ENCODE peak calls at places on chromosomes 1 and 21, in eight cellular contexts. N is thoracic aorta, J is HFF-Myc, E is left ventricle myocardium inferior, Q is fibroblast of lung, O is astrocyte, C is AG09309, L is adrenal gland. R is an unnamed sample.

GRCh38 chr1:41391834-41392527 is 30.7 kb downstream of the FOXO6 start:
- DNase-seq in L (no peak), J (no peak), Q (no peak), E (no peak), C (no peak), N (no peak), O (no peak), R (peak)

GRCh38 chr1:177568702-177569101 is 397.9 kb downstream of the BRINP2 start:
- DNase-seq in O (no peak), Q (no peak), C (no peak), J (no peak), E (no peak), L (no peak), N (no peak), R (no peak)

GRCh38 chr1:213399695-213400094 is 348.7 kb downstream of the RPS6KC1 start:
- DNase-seq in E (peak), L (no peak), O (no peak), J (no peak), N (no peak), C (no peak), Q (no peak), R (peak)

GRCh38 chr1:55131801-55132200 is 83.4 kb downstream of the USP24 start:
- DNase-seq in C (no peak), E (no peak), L (no peak), J (no peak), N (no peak), Q (peak), O (peak), R (no peak)

GRCh38 chr1:117335376-117336086 is 31.7 kb upstream of the MAN1A2 start:
- DNase-seq in O (no peak), J (no peak), N (no peak), E (no peak), L (no peak), C (no peak), Q (no peak), R (no peak)

GRCh38 chr1:176178316-176178715 is 28.8 kb downstream of the COP1 start:
- DNase-seq in J (no peak), E (no peak), C (no peak), N (no peak), Q (no peak), L (no peak), O (no peak), R (no peak)

GRCh38 chr21:28090546-28090945 is 902.1 kb downstream of the LTN1 start:
- DNase-seq in O (no peak), E (no peak), C (no peak), Q (no peak), L (no peak), J (no peak), N (no peak), R (no peak)

GRCh38 chr1:9202240-9202870 is 32.2 kb upstream of the H6PD start:
- DNase-seq in C (no peak), Q (no peak), N (no peak), O (no peak), E (no peak), J (no peak), L (no peak), R (no peak)

GRCh38 chr1:147591993-147592392 is 50.7 kb downstream of the BCL9 start:
- DNase-seq in Q (no peak), N (no peak), C (no peak), O (no peak), E (no peak), J (no peak), L (no peak), R (no peak)

GRCh38 chr1:246001821-246002220 is 505.3 kb downstream of the SMYD3 start:
- DNase-seq in Q (peak), O (peak), C (no peak), L (no peak), J (no peak), N (no peak), E (no peak), R (no peak)

GRCh38 chr1:6570066-6570465 is 9.7 kb upstream of the ZBTB48 start:
- DNase-seq in L (no peak), J (no peak), E (no peak), N (no peak), O (no peak), Q (no peak), C (no peak), R (no peak)

GRCh38 chr1:10905841-10906655 is 106.4 kb upstream of the TARDBP start:
- DNase-seq in O (no peak), J (no peak), C (no peak), N (no peak), E (no peak), Q (no peak), L (no peak), R (no peak)

GRCh38 chr1:111729271-111729921 is 9.8 kb downstream of the INKA2 start:
- DNase-seq in Q (no peak), N (no peak), O (no peak), L (no peak), C (no peak), E (peak), J (no peak), R (peak)

GRCh38 chr1:179025975-179026812 is 500 bp downstream of the FAM20B start:
- DNase-seq in N (no peak), C (no peak), J (no peak), E (peak), L (peak), Q (peak), O (peak), R (peak)

GRCh38 chr1:9371951-9372350 is 79.3 kb downstream of the SPSB1 start:
- DNase-seq in J (no peak), N (no peak), Q (no peak), L (no peak), E (no peak), C (no peak), O (no peak), R (no peak)

GRCh38 chr1:162851341-162851740 is 9.6 kb downstream of the CCDC190 start:
- DNase-seq in O (no peak), Q (no peak), C (no peak), N (no peak), L (no peak), J (no peak), E (no peak), R (no peak)

GRCh38 chr1:229378586-229379442 is 36.0 kb upstream of the CCSAP start:
- DNase-seq in J (no peak), O (no peak), L (no peak), N (no peak), E (no peak), Q (no peak), C (no peak), R (no peak)

GRCh38 chr1:101291562-101292035 is 54.8 kb downstream of the S1PR1 start:
- DNase-seq in C (peak), E (no peak), J (peak), O (peak), N (no peak), L (no peak), Q (peak), R (no peak)

DNA sequence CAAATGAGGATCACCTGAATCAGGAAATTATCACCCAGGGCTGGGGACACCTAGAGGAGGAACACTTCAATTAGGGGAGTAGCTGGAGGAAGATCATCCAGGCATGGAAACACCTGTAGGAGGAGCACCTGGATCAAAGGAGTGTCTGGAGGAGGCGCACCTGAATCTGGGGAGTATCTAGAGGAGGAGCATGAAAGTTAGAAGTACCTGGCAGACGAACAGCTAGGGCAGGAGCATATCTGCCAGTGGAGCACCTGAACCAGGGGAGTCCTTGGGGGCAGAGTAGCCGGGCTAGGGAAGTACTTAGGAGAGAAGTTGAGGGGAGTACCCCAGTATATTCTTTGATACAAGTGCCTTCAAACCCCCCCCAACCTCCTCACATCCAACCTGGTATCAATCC is 1.3 kb downstream of the C1orf210 start:
- DNase-seq in O (no peak), C (no peak), N (no peak), L (no peak), E (no peak), Q (no peak), J (no peak), R (no peak)
- H3K4me3 ChIP-seq in O (no peak), C (no peak), N (no peak), L (no peak), E (no peak), Q (no peak), J (no peak), R (no peak)

DNA sequence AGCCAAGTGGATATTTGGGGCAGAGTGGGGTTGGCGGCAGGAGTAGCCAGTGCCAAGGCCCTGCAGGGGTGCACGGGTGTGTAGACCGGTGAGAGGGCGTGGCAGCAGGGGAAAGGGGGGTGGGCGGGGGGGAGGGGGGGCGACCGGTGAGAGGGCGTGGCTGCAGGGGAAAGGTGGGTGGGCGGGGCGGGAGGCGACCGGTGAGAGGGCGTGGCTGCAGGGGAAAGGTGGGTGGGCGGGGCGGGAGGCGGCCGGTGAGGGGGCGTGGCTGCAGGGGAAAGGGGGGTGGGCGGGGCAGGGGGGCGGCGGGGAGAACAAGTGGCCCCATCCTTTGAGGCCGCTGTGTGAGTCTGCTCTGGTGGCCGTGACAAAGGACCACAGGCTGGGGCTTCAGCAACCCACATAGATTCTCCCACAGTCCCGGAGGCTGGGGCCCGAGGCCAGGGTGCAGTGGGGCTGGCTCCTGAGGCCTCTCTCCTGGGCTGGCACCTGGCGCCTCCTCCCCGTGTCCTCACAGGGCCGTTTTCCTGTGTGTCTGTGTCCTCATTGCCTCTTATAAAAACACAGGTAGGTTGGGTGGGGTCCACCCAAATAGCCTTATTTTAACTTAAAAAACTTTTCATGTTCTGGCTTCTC is 25.8 kb downstream of the RRP1 start:
- DNase-seq in L (no peak), N (no peak), C (no peak), J (no peak), O (no peak), E (no peak), Q (no peak), R (peak)
- H3K4me3 ChIP-seq in L (no peak), N (no peak), C (no peak), J (no peak), O (no peak), E (no peak), Q (no peak), R (no peak)

GRCh38 chr1:12527564-12527963 is 90.4 kb downstream of the DHRS3 start:
- DNase-seq in O (no peak), C (no peak), Q (no peak), L (no peak), N (no peak), E (no peak), J (no peak), R (no peak)

GRCh38 chr1:12528021-12528852 is 89.8 kb downstream of the DHRS3 start:
- DNase-seq in N (no peak), J (no peak), L (peak), C (peak), E (peak), Q (peak), O (peak), R (peak)

GRCh38 chr1:12529640-12530174 is 88.3 kb downstream of the DHRS3 start:
- DNase-seq in N (no peak), J (no peak), C (no peak), E (no peak), L (no peak), O (no peak), Q (no peak), R (no peak)

GRCh38 chr1:12524266-12524665 is 93.7 kb downstream of the DHRS3 start:
- DNase-seq in Q (no peak), E (no peak), N (no peak), J (no peak), L (no peak), O (no peak), C (no peak), R (no peak)

GRCh38 chr1:12525311-12526181 is 92.5 kb downstream of the DHRS3 start:
- DNase-seq in C (no peak), L (peak), Q (no peak), E (peak), O (no peak), N (no peak), J (no peak), R (peak)
- H3K4me3 ChIP-seq in C (no peak), L (no peak), Q (no peak), E (no peak), O (no peak), N (no peak), J (no peak), R (no peak)

GRCh38 chr1:248821641-248822040 is 4.1 kb downstream of the SH3BP5L start:
- DNase-seq in C (no peak), N (no peak), J (no peak), L (no peak), O (no peak), E (no peak), Q (no peak), R (no peak)
- H3K4me3 ChIP-seq in C (no peak), N (no peak), J (no peak), L (no peak), O (peak), E (no peak), Q (peak), R (no peak)

GRCh38 chr1:183030053-183030452 is 6.8 kb downstream of the LAMC1 start:
- DNase-seq in J (no peak), O (no peak), N (no peak), E (no peak), L (no peak), Q (peak), C (no peak), R (no peak)

GRCh38 chr1:183027791-183028190 is 4.6 kb downstream of the LAMC1 start:
- DNase-seq in C (no peak), E (no peak), L (no peak), N (no peak), Q (no peak), J (no peak), O (no peak), R (no peak)

GRCh38 chr1:183027031-183027430 is 3.8 kb downstream of the LAMC1 start:
- DNase-seq in E (no peak), C (no peak), J (no peak), Q (no peak), L (no peak), O (no peak), N (no peak), R (no peak)

GRCh38 chr1:183032122-183032921 is 9.1 kb downstream of the LAMC1 start:
- DNase-seq in Q (peak), C (no peak), O (no peak), E (no peak), J (no peak), N (no peak), L (peak), R (no peak)

GRCh38 chr1:183029591-183030000 is 6.4 kb downstream of the LAMC1 start:
- DNase-seq in N (no peak), E (no peak), O (peak), L (no peak), C (peak), Q (peak), J (no peak), R (no peak)
- H3K4me3 ChIP-seq in N (peak), E (peak), O (no peak), L (no peak), C (no peak), Q (no peak), J (no peak), R (no peak)

GRCh38 chr1:207896547-207896946 is 14.4 kb downstream of the CD34 start:
- DNase-seq in C (no peak), J (no peak), Q (no peak), L (no peak), O (no peak), E (no peak), N (no peak), R (no peak)
- H3K4me3 ChIP-seq in C (no peak), J (no peak), Q (no peak), L (no peak), O (no peak), E (no peak), N (no peak), R (no peak)

GRCh38 chr1:180196436-180197003 is 33.5 kb upstream of the LHX4 start:
- DNase-seq in E (no peak), O (no peak), J (no peak), L (no peak), Q (no peak), N (no peak), C (no peak), R (no peak)

GRCh38 chr1:180198611-180199010 is 31.5 kb upstream of the LHX4 start:
- DNase-seq in J (no peak), C (no peak), O (no peak), L (peak), N (no peak), E (no peak), Q (no peak), R (no peak)

GRCh38 chr1:180198186-180198585 is 31.9 kb upstream of the LHX4 start:
- DNase-seq in Q (no peak), L (no peak), O (no peak), E (no peak), J (no peak), N (no peak), C (no peak), R (no peak)

GRCh38 chr1:180197231-180197630 is 32.8 kb upstream of the LHX4 start:
- DNase-seq in N (no peak), E (no peak), Q (no peak), L (no peak), C (no peak), J (no peak), O (no peak), R (no peak)

GRCh38 chr1:180199018-180199417 is 31.0 kb upstream of the LHX4 start:
- DNase-seq in Q (no peak), L (no peak), C (no peak), N (no peak), J (no peak), O (no peak), E (no peak), R (no peak)
- H3K4me3 ChIP-seq in Q (no peak), L (no peak), C (no peak), N (no peak), J (no peak), O (no peak), E (no peak), R (no peak)

GRCh38 chr21:29307718-29308455 is 9.2 kb downstream of the BACH1 start:
- DNase-seq in J (no peak), Q (no peak), N (no peak), L (no peak), E (no peak), C (no peak), O (no peak), R (no peak)
- H3K4me3 ChIP-seq in J (no peak), Q (no peak), N (no peak), L (no peak), E (no peak), C (no peak), O (no peak), R (no peak)

R was measured in right cardiac atrium.